ENCODE peak calls at places on chromosome 15, in four cellular contexts. R, S, H and I are unnamed samples.
A peak's percentile ranks its signal among the peaks of the same experiment; 100 is the strongest.

GRCh38 chr15:58524247-58524646 is 92.5 kb downstream of the LIPC start:
- DNase-seq in R (no peak), H (no peak), S (peak; percentile 10), I (no peak)

GRCh38 chr15:51782357-51782896 is 31.0 kb downstream of the TMOD2 start:
- DNase-seq in H (no peak), S (no peak), R (peak; percentile 44), I (no peak)

GRCh38 chr15:74857082-74857655 is 14.2 kb upstream of the ULK3 start:
- DNase-seq in R (no peak), S (no peak), H (peak; percentile 78), I (no peak)

GRCh38 chr15:95922431-95922830 is 408.1 kb upstream of the NR2F2 start:
- DNase-seq in S (peak; percentile 13), R (peak; percentile 17), H (peak; percentile 26), I (no peak)

GRCh38 chr15:68982002-68982401 is 32.5 kb upstream of the NOX5 start:
- DNase-seq in H (no peak), S (no peak), R (no peak), I (no peak)

GRCh38 chr15:58793862-58794261 is 22.8 kb downstream of the MINDY2 start:
- DNase-seq in H (no peak), S (peak; percentile 73), R (no peak), I (no peak)

GRCh38 chr15:72203507-72203837 is 5.9 kb upstream of the GRAMD2A start:
- DNase-seq in R (no peak), S (no peak), H (no peak), I (no peak)

GRCh38 chr15:90400759-90401314 is 12.8 kb downstream of the IQGAP1 start:
- DNase-seq in R (peak; percentile 86), S (peak; percentile 93), H (peak; percentile 62), I (no peak)

GRCh38 chr15:25342629-25343028 is 96.2 kb downstream of the UBE3A start:
- DNase-seq in S (no peak), R (no peak), H (no peak), I (no peak)

DNA sequence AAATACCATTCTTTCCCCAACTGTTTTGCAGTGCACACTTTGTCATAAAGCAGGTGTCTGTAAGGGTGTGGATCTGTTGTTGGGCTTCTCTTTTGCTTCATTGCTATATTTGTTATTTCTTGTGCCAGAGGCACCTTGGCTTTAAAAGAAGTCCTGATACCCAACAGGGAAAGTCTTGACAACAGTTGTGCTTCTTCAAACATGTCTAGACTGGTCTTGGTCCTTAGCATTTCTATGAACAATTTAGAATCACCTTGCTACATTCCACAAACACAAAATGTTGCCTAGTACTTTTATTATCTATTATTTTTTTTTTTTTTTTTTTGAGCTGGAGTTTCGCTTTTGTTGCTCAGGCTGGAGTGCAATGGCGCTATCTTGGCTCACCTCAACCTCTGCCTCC is 233.7 kb downstream of the SLCO3A1 start:
- DNase-seq in H (no peak), S (no peak), R (no peak), I (no peak)
- H3K9ac ChIP-seq in H (no peak overlapping the region), S (no peak overlapping the region), R (no peak overlapping the region), I (no peak overlapping the region)

DNA sequence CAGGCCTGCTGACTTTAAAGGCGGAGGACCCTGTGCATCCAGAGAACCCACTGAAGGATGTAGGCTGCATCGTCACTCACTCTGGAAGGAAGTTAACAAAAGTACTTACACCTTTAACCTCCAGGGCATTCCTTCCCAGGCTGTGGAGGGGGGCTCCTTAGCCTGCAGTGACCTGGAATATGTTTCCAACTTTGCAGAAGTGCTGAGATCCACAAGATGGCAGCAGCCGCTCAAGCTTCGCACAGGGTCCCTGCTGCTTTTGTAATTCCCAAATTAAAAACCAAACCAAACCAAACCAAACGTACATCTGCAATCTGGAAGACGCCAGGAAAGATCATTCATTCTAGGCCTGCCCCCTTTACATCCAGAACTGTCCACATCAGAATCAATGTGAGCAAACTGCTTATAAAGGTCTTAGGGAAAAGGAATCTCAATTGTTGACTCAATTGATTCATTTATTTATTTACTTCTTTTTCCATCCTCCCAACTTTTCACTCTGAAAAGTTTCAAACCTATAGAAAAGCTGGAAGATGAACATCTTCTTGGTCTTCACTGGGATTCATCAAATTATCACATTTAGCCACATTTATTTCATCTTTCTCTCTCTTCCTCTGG is 70.5 kb upstream of the KLHL25 start:
- DNase-seq in H (no peak), R (peak; percentile 40), S (peak; percentile 11), I (peak; percentile 79)
- TF ChIP-seq HDAC6 in H (no peak), R (no peak), S (no peak), I (no peak)

GRCh38 chr15:92655178-92655995 is at the start of gene FAM174B:
- DNase-seq in H (no peak), R (no peak), S (no peak), I (peak; percentile 78)
- TF ChIP-seq EZH2 in H (no peak), R (no peak), S (no peak), I (peak; percentile 35)

DNA sequence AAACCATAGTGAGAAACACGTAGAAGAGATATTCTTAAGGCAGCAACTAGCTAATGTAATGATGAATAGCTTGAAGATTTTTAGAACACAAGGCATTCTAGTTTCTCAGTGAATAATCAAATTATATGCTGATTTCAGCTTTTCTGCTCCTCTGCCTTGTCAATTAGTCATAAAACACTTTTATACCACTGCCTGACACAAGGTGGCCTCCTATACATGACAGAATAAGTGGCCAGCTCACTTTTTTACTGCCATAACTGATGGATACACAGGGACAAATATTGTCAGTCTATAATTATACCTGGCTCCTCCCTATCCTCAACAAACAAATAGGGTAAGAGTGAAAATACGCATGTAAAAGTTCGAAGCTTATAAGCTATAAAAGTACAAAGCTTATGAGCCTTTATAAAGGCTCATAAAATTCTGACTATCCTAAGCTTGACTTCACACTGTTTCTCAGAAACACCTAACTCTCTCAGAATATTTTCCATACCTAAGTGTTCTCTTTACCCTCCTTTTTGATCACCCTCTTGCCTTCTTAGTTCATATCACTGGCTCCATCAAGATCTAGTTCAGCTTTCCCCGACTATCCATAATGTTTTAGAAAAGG is 81.6 kb downstream of the HERC1 start:
- DNase-seq in H (peak; percentile 23), S (peak; percentile 61), R (peak; percentile 46), I (no peak)
- H3K9ac ChIP-seq in H (no peak overlapping the region), S (no peak overlapping the region), R (no peak overlapping the region), I (no peak overlapping the region)

DNA sequence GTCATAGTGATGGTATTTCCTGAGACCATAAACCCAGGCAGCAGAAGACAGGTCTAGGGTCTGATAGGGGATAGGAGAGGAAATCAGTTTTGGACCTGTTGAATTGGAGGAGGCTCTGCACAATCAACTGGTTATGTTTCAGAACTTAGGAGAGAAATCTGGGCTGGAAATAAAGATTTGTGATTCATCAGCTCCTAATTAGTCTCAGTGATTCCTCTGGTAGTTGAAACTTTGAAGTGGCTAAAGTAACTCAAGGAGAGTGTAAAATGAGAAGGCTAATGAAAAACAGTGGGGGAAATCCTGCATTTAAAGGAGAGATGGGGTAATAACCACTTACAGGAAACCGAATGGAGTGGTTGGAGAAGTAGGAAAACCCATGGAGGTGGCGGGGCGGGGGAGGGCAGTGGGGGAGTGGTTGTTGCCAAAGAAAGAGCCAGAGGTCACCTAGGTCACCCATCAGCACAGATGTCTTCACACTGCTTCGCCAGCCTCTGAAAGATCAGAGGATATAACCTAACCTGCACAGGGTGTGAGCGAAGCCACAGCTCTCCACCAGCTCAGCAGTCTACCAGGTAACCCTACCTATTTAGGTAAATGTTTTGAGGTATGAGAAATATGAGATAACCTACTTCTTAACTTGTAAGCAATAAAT is 32.6 kb downstream of the MAP2K5 start:
- DNase-seq in H (no peak), R (no peak), S (no peak), I (no peak)
- TF ChIP-seq HDAC6 in H (no peak), R (no peak), S (no peak), I (no peak)